ENCODE peak calls at places on chromosome 12, in six cellular contexts. Q is AG04450, B is right atrium auricular region, Z is HFF-Myc, R is MM.1S, F is left lung. V is an unnamed sample.

GRCh38 chr12:56020437-56021189 is at the start of gene IKZF4:
- DNase-seq in Q (no peak), B (no peak), Z (no peak), R (no peak), F (peak; percentile 72), V (no peak)

GRCh38 chr12:6961695-6962284 is 8.7 kb downstream of the PHB2 start:
- DNase-seq in Q (no peak), B (peak; percentile 86), Z (no peak), R (peak; percentile 46), F (peak; percentile 76), V (no peak)

GRCh38 chr12:67452119-67452805 is 183.1 kb downstream of the CAND1 start:
- DNase-seq in Q (no peak), B (no peak), Z (no peak), R (peak; percentile 94), F (no peak), V (no peak)

GRCh38 chr12:58465418-58465817 is 454.9 kb downstream of the LRIG3 start:
- DNase-seq in Q (no peak), B (no peak), Z (no peak), R (no peak), F (no peak), V (no peak)

GRCh38 chr12:8482446-8483080 is 26.8 kb downstream of the CLEC6A start:
- DNase-seq in Q (no peak), B (no peak), Z (no peak), R (no peak), F (no peak), V (no peak)

GRCh38 chr12:42296503-42297109 is 29.3 kb downstream of the ZCRB1 start:
- DNase-seq in Q (no peak), B (no peak), Z (peak; percentile 5), R (peak; percentile 61), F (no peak), V (no peak)

GRCh38 chr12:1928439-1929121 is 10.1 kb upstream of the CACNA2D4 start:
- DNase-seq in Q (no peak), B (peak; percentile 51), Z (no peak), R (no peak), F (peak; percentile 28), V (no peak)

GRCh38 chr12:38892090-38892786 is 13.2 kb downstream of the CPNE8 start:
- DNase-seq in Q (no peak), B (no peak), Z (no peak), R (no peak), F (no peak), V (no peak)

GRCh38 chr12:83016226-83016835 is 329.6 kb downstream of the TMTC2 start:
- DNase-seq in Q (peak; percentile 57), B (no peak), Z (peak; percentile 71), R (no peak), F (no peak), V (peak; percentile 4)

GRCh38 chr12:14153803-14154202 is 172.4 kb upstream of the GRIN2B start:
- DNase-seq in Q (no peak), B (no peak), Z (no peak), R (no peak), F (no peak), V (no peak)

GRCh38 chr12:25759752-25760151 is 198.7 kb upstream of the RASSF8 start:
- DNase-seq in Q (no peak), B (no peak), Z (no peak), R (no peak), F (no peak), V (no peak)

GRCh38 chr12:81209001-81209400 is 131.1 kb downstream of the ACSS3 start:
- DNase-seq in Q (no peak), B (no peak), Z (no peak), R (no peak), F (no peak), V (no peak)

GRCh38 chr12:120367924-120368788 is 808 bp downstream of the MSI1 start:
- DNase-seq in Q (no peak), B (no peak), Z (no peak), R (no peak), F (no peak), V (no peak)

GRCh38 chr12:115233891-115234543 is 550.0 kb upstream of the TBX3 start:
- DNase-seq in Q (no peak), B (no peak), Z (no peak), R (no peak), F (no peak), V (no peak)

GRCh38 chr12:106386836-106387555 is 29.4 kb downstream of the POLR3B start:
- DNase-seq in Q (peak; percentile 24), B (no peak), Z (no peak), R (no peak), F (no peak), V (peak; percentile 74)

GRCh38 chr12:63958876-63959275 is 114.4 kb downstream of the SRGAP1 start:
- DNase-seq in Q (no peak), B (no peak), Z (no peak), R (no peak), F (no peak), V (no peak)

GRCh38 chr12:121089031-121089812 is 43.5 kb upstream of the P2RX7 start:
- DNase-seq in Q (no peak), B (no peak), Z (no peak), R (peak; percentile 18), F (no peak), V (no peak)

GRCh38 chr12:65460076-65460475 is 181.6 kb downstream of the MSRB3 start:
- DNase-seq in Q (no peak), B (no peak), Z (no peak), R (no peak), F (no peak), V (no peak)

GRCh38 chr12:80777587-80777986 is 60.9 kb downstream of the MYF5 start:
- DNase-seq in Q (no peak), B (no peak), Z (no peak), R (no peak), F (no peak), V (no peak)

GRCh38 chr12:54201001-54201794 is 12.4 kb upstream of the SMUG1 start:
- DNase-seq in Q (peak; percentile 48), B (no peak), Z (no peak), R (peak; percentile 57), F (peak; percentile 61), V (no peak)

GRCh38 chr12:95671265-95671664 is 119.3 kb downstream of the NTN4 start:
- DNase-seq in Q (no peak), B (no peak), Z (no peak), R (no peak), F (no peak), V (no peak)

GRCh38 chr12:53696285-53696654 is 20.4 kb upstream of the ATP5MC2 start:
- DNase-seq in Q (peak; percentile 41), B (peak; percentile 67), Z (peak; percentile 50), R (peak; percentile 53), F (peak; percentile 61), V (no peak)

GRCh38 chr12:111066744-111067437 is 146.5 kb upstream of the MYL2 start:
- DNase-seq in Q (no peak), B (no peak), Z (no peak), R (no peak), F (no peak), V (no peak)

GRCh38 chr12:91383106-91383505 is 200.5 kb upstream of the DCN start:
- DNase-seq in Q (no peak), B (no peak), Z (no peak), R (no peak), F (no peak), V (no peak)

GRCh38 chr12:91379051-91379775 is 196.6 kb upstream of the DCN start:
- DNase-seq in Q (no peak), B (no peak), Z (no peak), R (no peak), F (no peak), V (no peak)

GRCh38 chr12:91382081-91382543 is 199.5 kb upstream of the DCN start:
- DNase-seq in Q (peak; percentile 62), B (peak; percentile 87), Z (peak; percentile 63), R (peak; percentile 79), F (peak; percentile 82), V (peak; percentile 17)

GRCh38 chr12:91381309-91381804 is 198.7 kb upstream of the DCN start:
- DNase-seq in Q (peak; percentile 76), B (peak; percentile 66), Z (peak; percentile 82), R (no peak), F (peak; percentile 50), V (peak; percentile 47)

GRCh38 chr12:91380651-91381050 is 198.0 kb upstream of the DCN start:
- DNase-seq in Q (no peak), B (no peak), Z (no peak), R (no peak), F (no peak), V (no peak)
- H3K4me3 ChIP-seq in Q (no peak overlapping the region), B (no peak overlapping the region), Z (no peak overlapping the region), R (no peak overlapping the region), F (no peak overlapping the region), V (no peak overlapping the region)

GRCh38 chr12:45232771-45233372 is 17.0 kb downstream of the ANO6 start:
- DNase-seq in Q (no peak), B (peak; percentile 79), Z (peak; percentile 89), R (no peak), F (peak; percentile 66), V (peak; percentile 95)

GRCh38 chr12:45235087-45236025 is 19.5 kb downstream of the ANO6 start:
- DNase-seq in Q (no peak), B (no peak), Z (no peak), R (no peak), F (peak; percentile 43), V (no peak)

GRCh38 chr12:45232146-45232731 is 16.3 kb downstream of the ANO6 start:
- DNase-seq in Q (no peak), B (no peak), Z (no peak), R (no peak), F (no peak), V (no peak)

GRCh38 chr12:45231515-45232145 is 15.7 kb downstream of the ANO6 start:
- DNase-seq in Q (no peak), B (no peak), Z (no peak), R (no peak), F (no peak), V (no peak)

GRCh38 chr12:45234134-45234865 is 18.4 kb downstream of the ANO6 start:
- DNase-seq in Q (peak; percentile 94), B (peak; percentile 68), Z (peak; percentile 92), R (no peak), F (no peak), V (peak; percentile 96)
- H3K4me3 ChIP-seq in Q (peak overlapping the region; percentile 1), B (no peak overlapping the region), Z (no peak overlapping the region), R (no peak overlapping the region), F (no peak overlapping the region), V (peak overlapping the region; percentile 1)

DNA sequence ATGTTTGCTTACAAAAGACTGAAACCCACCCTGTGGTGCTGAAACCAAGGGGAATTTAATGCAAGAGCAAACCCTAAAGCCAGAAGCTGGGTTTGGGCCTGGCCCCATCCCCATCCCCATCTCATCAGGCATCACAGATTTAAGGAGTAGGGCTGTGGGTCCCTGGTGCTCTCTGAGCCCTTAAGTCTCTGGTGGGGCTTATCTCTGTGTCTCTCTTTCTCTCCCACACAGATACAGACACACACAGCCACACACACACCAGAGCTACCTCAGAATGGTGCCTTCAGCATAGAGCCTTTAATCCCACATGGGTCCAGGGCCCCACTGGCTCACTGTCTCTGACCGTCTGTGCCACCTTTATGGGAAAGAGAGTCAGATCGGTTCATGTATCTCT is 237.0 kb downstream of the SLC41A2 start:
- DNase-seq in Q (no peak), B (no peak), Z (no peak), R (no peak), F (no peak), V (no peak)
- H3K4me3 ChIP-seq in Q (no peak overlapping the region), B (peak overlapping the region; percentile 36), Z (no peak overlapping the region), R (peak overlapping the region; percentile 29), F (peak overlapping the region; percentile 39), V (no peak overlapping the region)

GRCh38 chr12:92080390-92081285 is 65.0 kb downstream of the BTG1 start:
- DNase-seq in Q (no peak), B (no peak), Z (peak; percentile 88), R (peak; percentile 90), F (no peak), V (peak; percentile 91)
- H3K4me3 ChIP-seq in Q (no peak overlapping the region), B (no peak overlapping the region), Z (no peak overlapping the region), R (peak overlapping the region; percentile 12), F (no peak overlapping the region), V (peak overlapping the region; percentile 9)

V was measured in AG04449.